ENCODE peak calls at places on chromosomes 3 and 15, in ten cellular contexts. W is Peyer's patch; H is foreskin fibroblast; O is CD4-positive, alpha-beta T cell; I is Calu3; M is nephron progenitor cell; Q is endothelial cell; P is choroid plexus epithelial cell; F is PC-3; U is mesothelial cell of epicardium. L is an unnamed sample.

GRCh38 chr3:40187945-40188344 is 121.6 kb upstream of the EIF1B start:
- DNase-seq in W (no peak), H (no peak), O (no peak), I (no peak), M (no peak), Q (no peak), P (no peak), F (no peak), U (no peak), L (no peak)

GRCh38 chr3:125357032-125357658 is 18.0 kb downstream of the ZNF148 start:
- DNase-seq in W (peak), H (peak), O (peak), I (peak), M (no peak), Q (peak), P (peak), F (peak), U (no peak), L (no peak)

GRCh38 chr3:52769786-52770445 is 824 bp downstream of the NEK4 start:
- DNase-seq in W (no peak), H (peak), O (no peak), I (no peak), M (no peak), Q (no peak), P (peak), F (no peak), U (no peak), L (no peak)

GRCh38 chr3:103712320-103713008 is 1277.6 kb downstream of the ZPLD1 start:
- DNase-seq in W (no peak), H (peak), O (no peak), I (no peak), M (no peak), Q (no peak), P (peak), F (peak), U (no peak), L (no peak)

GRCh38 chr3:183283886-183284285 is 30.8 kb downstream of the B3GNT5 start:
- DNase-seq in W (no peak), H (peak), O (no peak), I (no peak), M (no peak), Q (no peak), P (no peak), F (peak), U (no peak), L (no peak)

GRCh38 chr3:54122802-54123537 is 618 bp downstream of the CACNA2D3 start:
- DNase-seq in W (no peak), H (no peak), O (no peak), I (no peak), M (no peak), Q (no peak), P (no peak), F (no peak), U (no peak), L (no peak)

GRCh38 chr3:8709801-8710524 is 23.6 kb upstream of the CAV3 start:
- DNase-seq in W (no peak), H (no peak), O (no peak), I (no peak), M (no peak), Q (no peak), P (no peak), F (no peak), U (no peak), L (no peak)

GRCh38 chr3:122824465-122825379 is 29.9 kb downstream of the SLC49A4 start:
- DNase-seq in W (no peak), H (peak), O (no peak), I (no peak), M (no peak), Q (no peak), P (peak), F (peak), U (no peak), L (no peak)

GRCh38 chr3:13480340-13481318 is 523 bp downstream of the HDAC11 start:
- DNase-seq in W (peak), H (peak), O (no peak), I (no peak), M (no peak), Q (peak), P (peak), F (no peak), U (no peak), L (no peak)

GRCh38 chr3:155362808-155363689 is 69.6 kb upstream of the STRIT1 start:
- DNase-seq in W (no peak), H (no peak), O (no peak), I (no peak), M (no peak), Q (no peak), P (peak), F (no peak), U (no peak), L (no peak)

GRCh38 chr3:45595364-45596154 is 1.0 kb downstream of the LIMD1 start:
- DNase-seq in W (peak), H (peak), O (no peak), I (peak), M (no peak), Q (no peak), P (no peak), F (peak), U (no peak), L (no peak)

GRCh38 chr15:52099654-52100272 is 12.8 kb downstream of the BCL2L10 start:
- DNase-seq in W (no peak), H (no peak), O (no peak), I (no peak), M (no peak), Q (no peak), P (no peak), F (no peak), U (no peak), L (no peak)

GRCh38 chr3:99895106-99895705 is 77.5 kb downstream of the CMSS1 start:
- DNase-seq in W (no peak), H (peak), O (no peak), I (no peak), M (no peak), Q (no peak), P (no peak), F (peak), U (no peak), L (no peak)

GRCh38 chr3:184523825-184524615 is 37.6 kb upstream of the EPHB3 start:
- DNase-seq in W (no peak), H (peak), O (no peak), I (peak), M (no peak), Q (no peak), P (peak), F (peak), U (no peak), L (no peak)

GRCh38 chr3:15405448-15406050 is 21.8 kb downstream of the METTL6 start:
- DNase-seq in W (no peak), H (peak), O (no peak), I (no peak), M (no peak), Q (peak), P (peak), F (peak), U (no peak), L (no peak)

GRCh38 chr3:144801890-144802289 is 830.3 kb downstream of the DIPK2A start:
- DNase-seq in W (no peak), H (no peak), O (no peak), I (no peak), M (no peak), Q (no peak), P (no peak), F (no peak), U (no peak), L (no peak)

GRCh38 chr15:88118741-88119140 is 137.8 kb downstream of the NTRK3 start:
- DNase-seq in W (no peak), H (no peak), O (no peak), I (no peak), M (no peak), Q (no peak), P (no peak), F (no peak), U (no peak), L (no peak)

GRCh38 chr3:32113566-32113965 is 7.1 kb downstream of the GPD1L start:
- DNase-seq in W (no peak), H (no peak), O (no peak), I (no peak), M (no peak), Q (no peak), P (no peak), F (no peak), U (no peak), L (no peak)

GRCh38 chr3:8152826-8153418 is 348.7 kb upstream of the LMCD1 start:
- DNase-seq in W (no peak), H (no peak), O (no peak), I (no peak), M (no peak), Q (peak), P (no peak), F (no peak), U (no peak), L (no peak)

GRCh38 chr15:99115300-99116215 is 10.7 kb downstream of the SYNM start:
- DNase-seq in W (no peak), H (no peak), O (no peak), I (no peak), M (no peak), Q (no peak), P (no peak), F (no peak), U (no peak), L (no peak)

GRCh38 chr3:5799421-5799820 is 611.9 kb downstream of the EDEM1 start:
- DNase-seq in W (no peak), H (no peak), O (no peak), I (no peak), M (no peak), Q (no peak), P (no peak), F (no peak), U (no peak), L (no peak)

GRCh38 chr3:5800965-5801364 is 613.5 kb downstream of the EDEM1 start:
- DNase-seq in W (no peak), H (no peak), O (no peak), I (no peak), M (no peak), Q (no peak), P (no peak), F (no peak), U (no peak), L (no peak)

GRCh38 chr3:5798809-5799208 is 611.3 kb downstream of the EDEM1 start:
- DNase-seq in W (no peak), H (no peak), O (no peak), I (no peak), M (no peak), Q (no peak), P (no peak), F (peak), U (no peak), L (no peak)

GRCh38 chr3:5791558-5791957 is 604.1 kb downstream of the EDEM1 start:
- DNase-seq in W (no peak), H (no peak), O (no peak), I (no peak), M (no peak), Q (no peak), P (peak), F (peak), U (no peak), L (no peak)

GRCh38 chr3:5796541-5796940 is 609.0 kb downstream of the EDEM1 start:
- DNase-seq in W (no peak), H (no peak), O (no peak), I (no peak), M (no peak), Q (no peak), P (no peak), F (no peak), U (no peak), L (no peak)
- TF ChIP-seq CTCF in W (no peak), H (no peak), O (no peak), I (no peak), M (no peak), Q (no peak), P (no peak), F (no peak), U (no peak), L (no peak)

GRCh38 chr3:4983739-4984510 is 4.7 kb downstream of the BHLHE40 start:
- DNase-seq in W (peak), H (peak), O (peak), I (peak), M (no peak), Q (no peak), P (peak), F (peak), U (no peak), L (no peak)
- TF ChIP-seq CTCF in W (no peak), H (no peak), O (no peak), I (no peak), M (no peak), Q (no peak), P (no peak), F (no peak), U (no peak), L (no peak)

GRCh38 chr3:149800693-149801092 is 8.3 kb upstream of the ANKUB1 start:
- DNase-seq in W (no peak), H (no peak), O (no peak), I (no peak), M (no peak), Q (no peak), P (no peak), F (no peak), U (no peak), L (no peak)
- TF ChIP-seq CTCF in W (no peak), H (no peak), O (no peak), I (no peak), M (no peak), Q (no peak), P (no peak), F (no peak), U (no peak), L (no peak)

GRCh38 chr15:48641416-48641815 is 4.1 kb downstream of the FBN1 start:
- DNase-seq in W (no peak), H (peak), O (no peak), I (no peak), M (no peak), Q (no peak), P (peak), F (peak), U (no peak), L (no peak)
- TF ChIP-seq CTCF in W (no peak), H (peak), O (no peak), I (no peak), M (no peak), Q (no peak), P (peak), F (peak), U (no peak), L (no peak)

GRCh38 chr3:188663839-188664238 is 507.9 kb upstream of the TPRG1 start:
- DNase-seq in W (no peak), H (no peak), O (no peak), I (no peak), M (no peak), Q (no peak), P (no peak), F (no peak), U (no peak), L (no peak)

GRCh38 chr3:188661801-188662200 is 507.8 kb downstream of the LPP start:
- DNase-seq in W (no peak), H (peak), O (no peak), I (no peak), M (no peak), Q (no peak), P (no peak), F (no peak), U (no peak), L (no peak)

GRCh38 chr3:188659444-188660100 is 505.6 kb downstream of the LPP start:
- DNase-seq in W (no peak), H (no peak), O (no peak), I (no peak), M (no peak), Q (no peak), P (no peak), F (no peak), U (no peak), L (no peak)

GRCh38 chr3:188662214-188662613 is 508.3 kb downstream of the LPP start:
- DNase-seq in W (no peak), H (no peak), O (no peak), I (no peak), M (no peak), Q (no peak), P (no peak), F (no peak), U (no peak), L (no peak)

DNA sequence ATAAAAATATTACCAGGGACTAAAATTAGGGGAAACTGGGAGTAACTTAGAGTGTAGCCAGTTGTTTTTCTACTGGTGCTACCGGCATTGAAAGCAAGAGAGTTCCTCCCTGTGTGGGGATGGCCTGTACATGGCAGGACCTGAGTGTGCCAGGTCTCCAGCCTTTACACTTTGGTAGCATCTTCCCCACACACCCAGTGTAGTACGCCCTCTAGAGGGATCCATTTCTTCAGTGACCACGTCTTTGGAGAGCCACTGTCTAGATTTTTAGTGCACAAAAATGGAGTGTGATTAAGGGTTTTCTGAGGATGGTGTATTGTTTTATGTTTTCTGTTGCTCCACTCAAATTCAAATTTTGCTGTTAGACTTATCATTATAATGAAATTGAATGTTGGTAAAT is 507.0 kb upstream of the TPRG1 start:
- DNase-seq in W (peak), H (no peak), O (no peak), I (peak), M (no peak), Q (peak), P (no peak), F (peak), U (no peak), L (no peak)
- TF ChIP-seq CTCF in W (peak), H (no peak), O (no peak), I (peak), M (no peak), Q (no peak), P (peak), F (peak), U (no peak), L (no peak)

GRCh38 chr3:22685598-22685997 is 517.5 kb upstream of the UBE2E2 start:
- DNase-seq in W (no peak), H (peak), O (no peak), I (peak), M (no peak), Q (peak), P (peak), F (peak), U (no peak), L (no peak)
- TF ChIP-seq CTCF in W (no peak), H (no peak), O (no peak), I (no peak), M (no peak), Q (no peak), P (peak), F (peak), U (no peak), L (no peak)